ENCODE peak calls at places on chromosomes 12 and 14, in six cellular contexts. T is IMR-90, R is neuronal stem cell, S is mesenchymal stem cell, G is H1, W is trophoblast cell. O is an unnamed sample.
A peak's percentile ranks its signal among the peaks of the same experiment; 100 is the strongest.

GRCh38 chr12:94266390-94266789 is 118.0 kb downstream of the PLXNC1 start:
- DNase-seq in T (no peak), R (no peak), S (no peak), G (no peak), W (peak; percentile 35), O (no peak)

GRCh38 chr14:104580961-104581360 is 1.4 kb downstream of the C14orf180 start:
- DNase-seq in T (peak; percentile 4), R (no peak), S (no peak), G (no peak), W (no peak), O (no peak)

GRCh38 chr12:42607584-42607984 is 18.0 kb upstream of the PRICKLE1 start:
- DNase-seq in T (no peak), R (no peak), S (no peak), G (no peak), W (no peak), O (no peak)

GRCh38 chr12:22856120-22856699 is 231.2 kb downstream of the ETNK1 start:
- DNase-seq in T (peak; percentile 45), R (peak; percentile 14), S (peak; percentile 43), G (no peak), W (peak; percentile 55), O (no peak)

GRCh38 chr14:100290607-100291304 is 15.5 kb downstream of the SLC25A29 start:
- DNase-seq in T (no peak), R (no peak), S (no peak), G (no peak), W (no peak), O (no peak)

GRCh38 chr12:52203126-52203921 is 11.5 kb upstream of the KRT80 start:
- DNase-seq in T (peak; percentile 77), R (no peak), S (peak; percentile 71), G (no peak), W (peak; percentile 76), O (no peak)

GRCh38 chr12:64160021-64160717 is 61.9 kb downstream of the KICS2 start:
- DNase-seq in T (no peak), R (no peak), S (no peak), G (no peak), W (no peak), O (no peak)

GRCh38 chr12:113242018-113242418 is 20.8 kb downstream of the TPCN1 start:
- DNase-seq in T (no peak), R (no peak), S (no peak), G (no peak), W (no peak), O (no peak)

GRCh38 chr12:15014708-15015107 is 41.9 kb downstream of the PDE6H start:
- DNase-seq in T (no peak), R (no peak), S (no peak), G (no peak), W (no peak), O (no peak)

GRCh38 chr12:11834925-11835324 is 185.5 kb downstream of the ETV6 start:
- DNase-seq in T (no peak), R (no peak), S (no peak), G (no peak), W (no peak), O (no peak)

GRCh38 chr12:27548301-27549199 is 24.5 kb downstream of the PPFIBP1 start:
- DNase-seq in T (no peak), R (no peak), S (no peak), G (no peak), W (no peak), O (no peak)

GRCh38 chr14:75886661-75887348 is 95.0 kb downstream of the TGFB3 start:
- DNase-seq in T (no peak), R (no peak), S (peak; percentile 32), G (no peak), W (peak; percentile 43), O (no peak)

GRCh38 chr12:47234576-47235141 is 154.9 kb upstream of the AMIGO2 start:
- DNase-seq in T (no peak), R (no peak), S (no peak), G (no peak), W (peak; percentile 89), O (peak; percentile 77)

GRCh38 chr12:116916714-116917114 is 6.0 kb downstream of the FBXW8 start:
- DNase-seq in T (peak; percentile 84), R (no peak), S (peak; percentile 95), G (no peak), W (peak; percentile 83), O (no peak)

GRCh38 chr12:51905507-51906438 is 1.5 kb upstream of the ACVRL1 start:
- DNase-seq in T (peak; percentile 40), R (no peak), S (peak; percentile 91), G (no peak), W (peak; percentile 85), O (no peak)

GRCh38 chr14:28001002-28001401 is 765.6 kb upstream of the FOXG1 start:
- DNase-seq in T (no peak), R (no peak), S (no peak), G (no peak), W (no peak), O (peak; percentile 39)

GRCh38 chr12:101773560-101774206 is 34.4 kb upstream of the SYCP3 start:
- DNase-seq in T (peak; percentile 75), R (peak; percentile 43), S (peak; percentile 72), G (peak; percentile 5), W (peak; percentile 86), O (peak; percentile 55)

GRCh38 chr12:541676-542289 is 82.0 kb downstream of the B4GALNT3 start:
- DNase-seq in T (no peak), R (no peak), S (no peak), G (no peak), W (no peak), O (no peak)

GRCh38 chr12:70436836-70437235 is 70.7 kb downstream of the KCNMB4 start:
- DNase-seq in T (no peak), R (no peak), S (no peak), G (no peak), W (no peak), O (no peak)

GRCh38 chr12:116217045-116217444 is 60.4 kb downstream of the MED13L start:
- DNase-seq in T (no peak), R (no peak), S (no peak), G (no peak), W (no peak), O (no peak)

GRCh38 chr12:76199808-76200207 is 115.3 kb upstream of the NAP1L1 start:
- DNase-seq in T (peak; percentile 89), R (no peak), S (peak; percentile 90), G (no peak), W (no peak), O (no peak)

GRCh38 chr12:40829738-40830144 is 137.5 kb downstream of the CNTN1 start:
- DNase-seq in T (no peak), R (no peak), S (no peak), G (no peak), W (no peak), O (no peak)

GRCh38 chr14:61749867-61750266 is 12.4 kb upstream of the SNAPC1 start:
- DNase-seq in T (no peak), R (no peak), S (peak; percentile 23), G (no peak), W (no peak), O (no peak)

GRCh38 chr12:50066402-50066801 is 9.0 kb downstream of the ASIC1 start:
- DNase-seq in T (peak; percentile 90), R (no peak), S (peak; percentile 89), G (no peak), W (peak; percentile 91), O (peak; percentile 79)

GRCh38 chr12:31906581-31907286 is 52.5 kb upstream of the RESF1 start:
- DNase-seq in T (no peak), R (no peak), S (no peak), G (no peak), W (peak; percentile 30), O (no peak)

GRCh38 chr12:54357802-54358619 is 6.3 kb downstream of the GPR84 start:
- DNase-seq in T (no peak), R (no peak), S (peak; percentile 75), G (no peak), W (no peak), O (peak; percentile 78)

GRCh38 chr12:21823581-21823980 is 49.1 kb upstream of the KCNJ8 start:
- DNase-seq in T (no peak), R (no peak), S (no peak), G (no peak), W (no peak), O (no peak)

GRCh38 chr12:96215933-96216273 is 21.7 kb downstream of the ELK3 start:
- DNase-seq in T (no peak), R (no peak), S (no peak), G (no peak), W (peak; percentile 75), O (no peak)
- H3K14ac ChIP-seq in T (no peak overlapping the region), R (no peak overlapping the region), S (no peak overlapping the region), G (no peak overlapping the region), W (no peak overlapping the region), O (no peak overlapping the region)

GRCh38 chr12:122064780-122065588 is 13.6 kb upstream of the MLXIP start:
- DNase-seq in T (peak; percentile 86), R (no peak), S (peak; percentile 96), G (no peak), W (no peak), O (peak; percentile 86)
- H3K9ac ChIP-seq in T (peak overlapping the region; percentile 34), R (no peak overlapping the region), S (peak overlapping the region; percentile 78), G (no peak overlapping the region), W (no peak overlapping the region), O (peak overlapping the region; percentile 64)

DNA sequence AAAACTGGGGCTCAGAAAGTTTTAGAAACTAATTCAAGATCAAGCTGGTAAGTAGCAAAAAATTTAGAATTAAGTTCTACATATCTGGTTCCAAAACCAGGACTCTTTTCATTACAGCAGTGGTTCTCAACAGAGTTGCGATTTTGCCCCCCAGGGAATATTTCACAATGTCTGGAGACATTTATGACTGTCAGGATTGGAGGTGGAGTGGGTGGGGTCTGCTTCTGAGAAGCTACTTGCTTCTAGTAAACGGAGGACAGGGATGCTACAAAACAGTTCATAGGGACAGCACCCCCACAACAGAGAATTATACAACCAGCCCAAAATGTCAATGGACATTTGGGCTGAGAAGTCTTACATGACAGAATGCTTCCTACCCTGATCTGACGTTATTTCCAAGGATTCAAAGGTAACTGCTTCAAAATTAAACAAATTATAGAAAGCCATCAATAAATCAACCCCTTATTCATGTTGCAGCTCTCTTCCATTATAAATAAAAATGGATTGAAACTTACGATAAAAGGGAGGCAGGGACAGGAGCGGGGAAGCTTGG is 728 bp upstream of the SPATA7 start:
- DNase-seq in T (no peak), R (no peak), S (peak; percentile 19), G (no peak), W (peak; percentile 83), O (no peak)
- H3K14ac ChIP-seq in T (peak overlapping the region; percentile 99), R (no peak overlapping the region), S (no peak overlapping the region), G (no peak overlapping the region), W (no peak overlapping the region), O (no peak overlapping the region)

GRCh38 chr12:121107681-121108080 is 25.0 kb upstream of the P2RX7 start:
- DNase-seq in T (peak; percentile 18), R (no peak), S (peak; percentile 18), G (no peak), W (peak; percentile 87), O (no peak)
- H3K9ac ChIP-seq in T (no peak overlapping the region), R (no peak overlapping the region), S (no peak overlapping the region), G (no peak overlapping the region), W (no peak overlapping the region), O (no peak overlapping the region)